ENCODE peak calls at places on chromosomes 5 and 9, in six cellular contexts. H, O, V, T, S and J are unnamed samples.
A peak's percentile ranks its signal among the peaks of the same experiment; 100 is the strongest.

GRCh38 chr5:37875051-37875787 is 35.4 kb upstream of the GDNF start:
- DNase-seq in H (no peak), O (no peak), V (no peak), T (no peak), S (no peak), J (no peak)

GRCh38 chr5:126849101-126849678 is 72.3 kb downstream of the LMNB1 start:
- DNase-seq in H (peak; percentile 56), O (no peak), V (no peak), T (no peak), S (no peak), J (no peak)

GRCh38 chr9:134304306-134304705 is 21.9 kb upstream of the RXRA start:
- DNase-seq in H (no peak), O (peak; percentile 56), V (no peak), T (peak; percentile 13), S (no peak), J (peak; percentile 47)

GRCh38 chr5:132481243-132482211 is 9.0 kb downstream of the IRF1 start:
- DNase-seq in H (no peak), O (no peak), V (no peak), T (no peak), S (no peak), J (peak; percentile 44)

GRCh38 chr5:24649531-24649930 is 4.8 kb upstream of the CDH10 start:
- DNase-seq in H (no peak), O (no peak), V (no peak), T (no peak), S (no peak), J (no peak)

GRCh38 chr5:93791520-93791972 is 50.1 kb upstream of the POU5F2 start:
- DNase-seq in H (no peak), O (no peak), V (no peak), T (no peak), S (no peak), J (no peak)

GRCh38 chr5:79547429-79547822 is 33.5 kb upstream of the HOMER1 start:
- DNase-seq in H (no peak), O (no peak), V (no peak), T (no peak), S (no peak), J (no peak)

GRCh38 chr9:100370064-100370723 is 17.5 kb upstream of the TEX10 start:
- DNase-seq in H (no peak), O (no peak), V (no peak), T (no peak), S (no peak), J (no peak)

GRCh38 chr9:98867434-98868168 is 60.1 kb downstream of the GALNT12 start:
- DNase-seq in H (peak; percentile 83), O (peak; percentile 86), V (no peak), T (peak; percentile 38), S (no peak), J (no peak)

GRCh38 chr9:18857769-18858168 is 175.2 kb downstream of the SAXO1 start:
- DNase-seq in H (no peak), O (no peak), V (no peak), T (no peak), S (no peak), J (no peak)

GRCh38 chr5:82150562-82150961 is 127.6 kb downstream of the RPS23 start:
- DNase-seq in H (no peak), O (no peak), V (no peak), T (no peak), S (no peak), J (no peak)

GRCh38 chr9:136019681-136020060 is 58.5 kb upstream of the UBAC1 start:
- DNase-seq in H (peak; percentile 10), O (peak; percentile 58), V (no peak), T (no peak), S (no peak), J (no peak)

GRCh38 chr5:100517301-100517974 is 17.7 kb upstream of the FAM174A start:
- DNase-seq in H (no peak), O (no peak), V (no peak), T (no peak), S (no peak), J (no peak)

GRCh38 chr9:98488578-98489312 is 220.0 kb downstream of the GABBR2 start:
- DNase-seq in H (no peak), O (no peak), V (peak; percentile 26), T (no peak), S (no peak), J (no peak)

GRCh38 chr5:126801992-126802294 is 25.0 kb downstream of the LMNB1 start:
- DNase-seq in H (no peak), O (no peak), V (no peak), T (no peak), S (no peak), J (no peak)

GRCh38 chr9:127937383-127938297 is at the start of gene DPM2:
- DNase-seq in H (peak; percentile 83), O (peak; percentile 91), V (peak; percentile 93), T (peak; percentile 88), S (peak; percentile 61), J (peak; percentile 97)
- TF ChIP-seq POLR2A in H (peak; percentile 59), O (peak; percentile 68), V (peak; percentile 44), T (peak; percentile 53), S (peak; percentile 35), J (no peak)

GRCh38 chr5:151183451-151184245 is 26.1 kb upstream of the ANXA6 start:
- DNase-seq in H (no peak), O (no peak), V (no peak), T (no peak), S (no peak), J (no peak)

GRCh38 chr5:151182501-151182900 is 24.9 kb upstream of the ANXA6 start:
- DNase-seq in H (no peak), O (no peak), V (no peak), T (no peak), S (no peak), J (no peak)

GRCh38 chr5:151180291-151180690 is 22.7 kb upstream of the ANXA6 start:
- DNase-seq in H (no peak), O (no peak), V (no peak), T (no peak), S (no peak), J (no peak)

GRCh38 chr5:151182976-151183375 is 25.4 kb upstream of the ANXA6 start:
- DNase-seq in H (no peak), O (no peak), V (no peak), T (no peak), S (no peak), J (no peak)

GRCh38 chr5:151181818-151182217 is 24.2 kb upstream of the ANXA6 start:
- DNase-seq in H (no peak), O (no peak), V (no peak), T (no peak), S (no peak), J (no peak)
- TF ChIP-seq POLR2A in H (no peak), O (no peak), V (no peak), T (no peak), S (no peak), J (no peak)

DNA sequence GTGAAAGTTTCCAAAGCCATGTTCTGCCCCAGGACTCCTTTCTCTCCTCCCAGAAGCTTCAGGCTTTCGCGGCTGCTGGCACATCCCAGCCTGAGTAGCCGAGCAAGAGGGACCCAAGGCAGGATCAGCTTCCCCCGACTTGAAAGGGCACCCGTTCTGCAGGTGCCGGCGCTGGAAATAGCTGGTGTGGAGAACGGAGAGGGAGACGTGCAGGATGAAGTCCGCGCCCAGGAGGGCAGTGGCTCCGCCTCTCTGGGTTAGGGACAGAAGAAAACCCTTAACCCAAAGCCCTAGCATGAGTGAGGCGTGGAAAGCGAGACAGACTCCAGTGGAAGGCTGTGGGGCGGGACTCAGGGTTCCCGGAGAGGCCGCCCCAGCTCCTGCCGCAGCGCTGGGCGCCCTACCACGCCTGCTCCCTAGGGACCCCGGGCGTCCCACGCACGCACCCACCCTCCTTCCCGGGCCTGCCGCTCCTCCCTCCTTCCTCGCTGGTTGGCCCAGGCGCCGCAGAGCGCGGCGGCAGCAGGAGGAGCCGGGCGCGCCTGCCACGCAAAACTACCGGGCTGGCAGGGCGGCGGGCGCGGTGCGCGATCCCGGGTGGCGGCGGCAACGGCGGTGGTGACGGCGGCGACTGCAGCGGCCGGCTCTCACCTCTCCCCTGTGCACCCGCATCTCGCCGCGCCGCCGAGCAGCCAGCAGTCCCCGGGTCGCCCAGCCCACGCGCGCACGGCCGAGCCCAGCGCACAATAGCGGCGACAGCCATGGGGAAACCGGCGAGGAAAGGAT is at the start of gene SLC1A1:
- DNase-seq in H (peak; percentile 36), O (peak; percentile 77), V (peak; percentile 60), T (peak; percentile 86), S (peak; percentile 43), J (no peak)
- TF ChIP-seq POLR2A in H (peak; percentile 37), O (peak; percentile 28), V (peak; percentile 41), T (peak; percentile 76), S (no peak), J (no peak)

GRCh38 chr9:35923598-35923926 is 14.3 kb downstream of the SPAAR start:
- DNase-seq in H (no peak), O (no peak), V (no peak), T (no peak), S (no peak), J (no peak)

GRCh38 chr9:35917261-35917660 is 8.0 kb downstream of the SPAAR start:
- DNase-seq in H (no peak), O (no peak), V (no peak), T (no peak), S (no peak), J (no peak)

GRCh38 chr9:35920004-35920658 is 10.8 kb downstream of the SPAAR start:
- DNase-seq in H (peak; percentile 71), O (no peak), V (no peak), T (no peak), S (no peak), J (no peak)

GRCh38 chr9:35918780-35919179 is 9.5 kb downstream of the SPAAR start:
- DNase-seq in H (no peak), O (no peak), V (no peak), T (no peak), S (no peak), J (no peak)

GRCh38 chr9:35919212-35920003 is 10.1 kb downstream of the SPAAR start:
- DNase-seq in H (no peak), O (no peak), V (no peak), T (no peak), S (no peak), J (no peak)
- TF ChIP-seq POLR2A in H (no peak), O (no peak), V (no peak), T (no peak), S (no peak), J (no peak)

DNA sequence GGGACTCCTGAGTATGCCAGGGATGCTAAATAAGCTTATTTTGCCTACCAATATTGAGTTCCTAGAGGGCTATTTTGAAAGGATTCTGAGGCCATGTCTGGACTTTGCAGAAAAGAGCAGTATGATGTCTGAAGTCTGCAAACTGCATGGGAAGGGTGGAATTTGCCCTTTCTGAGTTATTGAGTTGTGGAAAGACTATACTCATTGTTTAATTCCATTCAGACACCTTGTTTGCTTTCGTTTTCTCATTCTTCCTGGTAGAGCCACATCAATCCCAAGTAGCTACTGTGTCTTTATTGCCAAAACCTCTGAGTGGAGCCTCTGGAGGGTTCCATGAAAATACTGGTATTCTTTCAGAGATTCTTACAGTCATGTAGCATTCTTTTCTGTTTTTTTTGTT is 50.9 kb upstream of the PPP1R2B start:
- DNase-seq in H (no peak), O (no peak), V (no peak), T (no peak), S (no peak), J (no peak)
- TF ChIP-seq POLR2A in H (no peak), O (no peak), V (no peak), T (no peak), S (no peak), J (no peak)